ENCODE peak calls at places on chromosomes 4 and X, in six cellular contexts. N is A549, L is HepG2, H is K562, S is GM12878, F is upper lobe of left lung. D is an unnamed sample.

GRCh38 chrX:42087960-42088359 is 164.6 kb upstream of the CASK start:
- ATAC-seq in L (no peak), H (no peak), S (no peak), F (no peak), N (no peak), D (no peak)

GRCh38 chrX:38811515-38812239 is 10.4 kb downstream of the MID1IP1 start:
- ATAC-seq in H (no peak), N (no peak), F (no peak), S (peak), L (no peak), D (no peak)

GRCh38 chrX:135112096-135112729 is 8.1 kb downstream of the ETDB start:
- ATAC-seq in H (peak), F (peak), S (peak), L (peak), N (peak), D (no peak)

GRCh38 chrX:10176121-10177003 is 19.6 kb downstream of the CLCN4 start:
- ATAC-seq in L (no peak), H (no peak), N (no peak), S (peak), F (no peak), D (no peak)

GRCh38 chrX:68288127-68288526 is 145.2 kb downstream of the OPHN1 start:
- ATAC-seq in H (no peak), S (no peak), N (no peak), F (no peak), L (no peak), D (no peak)

GRCh38 chrX:47579537-47579936 is 2.7 kb upstream of the TIMP1 start:
- ATAC-seq in H (no peak), F (peak), L (no peak), S (peak), N (no peak), D (no peak)

GRCh38 chr4:180465364-180465763 is 1777.8 kb upstream of the TENM3 start:
- ATAC-seq in H (no peak), S (no peak), F (no peak), N (no peak), L (no peak), D (no peak)

GRCh38 chrX:66142351-66142750 is 21.7 kb upstream of the HEPH start:
- ATAC-seq in N (no peak), H (no peak), S (no peak), L (no peak), F (no peak), D (no peak)

GRCh38 chrX:21885568-21885967 is 29.8 kb downstream of the YY2 start:
- ATAC-seq in F (no peak), N (no peak), H (no peak), S (no peak), L (no peak), D (no peak)

GRCh38 chr4:1983846-1984405 is 24.8 kb downstream of the NELFA start:
- ATAC-seq in F (no peak), N (no peak), S (no peak), L (no peak), H (no peak), D (no peak)

GRCh38 chr4:112942077-112942476 is 107.4 kb upstream of the ANK2 start:
- ATAC-seq in S (no peak), H (no peak), F (no peak), L (no peak), N (no peak), D (no peak)

GRCh38 chr4:2449511-2450392 is 19.2 kb upstream of the RNF4 start:
- ATAC-seq in H (no peak), L (no peak), S (peak), N (no peak), F (no peak), D (no peak)

GRCh38 chr4:165198329-165198728 is 9.0 kb upstream of the KLHL2 start:
- ATAC-seq in F (no peak), S (no peak), L (no peak), N (no peak), H (no peak), D (no peak)

GRCh38 chr4:86108152-86108551 is 251.7 kb downstream of the MAPK10 start:
- ATAC-seq in N (no peak), F (no peak), H (no peak), S (no peak), L (no peak), D (no peak)

GRCh38 chrX:71174795-71175194 is 30.2 kb downstream of the NLGN3 start:
- ATAC-seq in H (no peak), N (no peak), S (no peak), F (no peak), L (no peak), D (no peak)

GRCh38 chrX:146481735-146482134 is 327.8 kb upstream of the CXorf51B start:
- ATAC-seq in S (no peak), N (no peak), F (no peak), H (no peak), L (no peak), D (no peak)

GRCh38 chr4:61590881-61591280 is 390.8 kb downstream of the ADGRL3 start:
- ATAC-seq in S (no peak), F (no peak), L (no peak), N (no peak), H (no peak), D (no peak)

GRCh38 chr4:46505131-46505530 is 115.2 kb upstream of the GABRA2 start:
- ATAC-seq in N (no peak), H (no peak), S (no peak), L (no peak), F (no peak), D (no peak)

GRCh38 chr4:101419324-101420135 is 72.2 kb upstream of the PPP3CA start:
- ATAC-seq in H (no peak), S (peak), N (no peak), F (no peak), L (no peak), D (no peak)

GRCh38 chr4:124684301-124684700 is 28.2 kb downstream of the ANKRD50 start:
- ATAC-seq in L (no peak), F (no peak), N (no peak), H (peak), S (no peak), D (no peak)

GRCh38 chrX:125203737-125204578 is 115.7 kb upstream of the TEX13C start:
- ATAC-seq in F (peak), S (no peak), N (peak), H (peak), L (no peak), D (peak)

GRCh38 chr4:169861592-169861991 is 103.8 kb upstream of the HPF1 start:
- ATAC-seq in L (no peak), H (no peak), S (no peak), N (no peak), F (no peak), D (no peak)

GRCh38 chrX:727738-728621 is 97.4 kb downstream of the SHOX start:
- ATAC-seq in N (peak), H (peak), S (no peak), F (no peak), L (peak), D (no peak)

GRCh38 chr4:133270021-133270570 is 121.0 kb downstream of the PCDH10 start:
- ATAC-seq in H (no peak), S (peak), L (no peak), N (no peak), F (no peak), D (no peak)

GRCh38 chr4:46946914-46947313 is 37.9 kb upstream of the COX7B2 start:
- ATAC-seq in S (no peak), L (no peak), H (no peak), N (no peak), F (no peak), D (no peak)

GRCh38 chr4:98673282-98673644 is 14.9 kb upstream of the TSPAN5 start:
- ATAC-seq in S (no peak), F (no peak), N (no peak), H (no peak), L (no peak), D (no peak)

GRCh38 chrX:121013897-121014455 is 28.4 kb upstream of the CT47A1 start:
- ATAC-seq in N (no peak), H (no peak), L (peak), F (peak), S (no peak), D (no peak)

GRCh38 chrX:55201930-55202579 is 18.1 kb upstream of the PAGE5 start:
- ATAC-seq in F (no peak), H (no peak), S (no peak), N (no peak), L (no peak), D (peak)

GRCh38 chr4:141102367-141102766 is 30.9 kb downstream of the RNF150 start:
- ATAC-seq in F (no peak), N (no peak), L (no peak), S (no peak), H (no peak), D (peak)

GRCh38 chr4:138911903-138912713 is 103.5 kb upstream of the NOCT start:
- ATAC-seq in F (peak), S (no peak), H (peak), L (no peak), N (peak), D (no peak)

GRCh38 chr4:138912714-138913340 is 102.8 kb upstream of the NOCT start:
- ATAC-seq in H (no peak), N (no peak), F (no peak), L (no peak), S (no peak), D (no peak)

GRCh38 chr4:138916763-138917162 is 98.8 kb upstream of the NOCT start:
- ATAC-seq in N (no peak), L (no peak), F (no peak), S (no peak), H (no peak), D (no peak)

GRCh38 chr4:138919094-138919936 is 96.3 kb upstream of the NOCT start:
- ATAC-seq in F (peak), H (peak), N (peak), S (peak), L (peak), D (peak)

GRCh38 chr4:138915725-138916124 is 99.9 kb upstream of the NOCT start:
- ATAC-seq in L (no peak), F (no peak), S (no peak), H (no peak), N (no peak), D (no peak)
- TF ChIP-seq EP300 in L (no peak), F (peak), S (no peak), H (no peak), N (no peak), D (no peak)

GRCh38 chr4:108622022-108622421 is 1.6 kb downstream of the RPL34 start:
- ATAC-seq in H (no peak), F (no peak), L (no peak), N (no peak), S (peak), D (no peak)

GRCh38 chr4:108622828-108623227 is 2.5 kb downstream of the RPL34 start:
- ATAC-seq in L (no peak), N (no peak), S (no peak), H (no peak), F (no peak), D (no peak)

GRCh38 chr4:108619372-108620100 is 840 bp upstream of the RPL34 start:
- ATAC-seq in L (peak), S (no peak), F (no peak), N (no peak), H (peak), D (no peak)

GRCh38 chr4:108620933-108621905 is 843 bp downstream of the RPL34 start:
- ATAC-seq in H (no peak), F (no peak), N (no peak), L (no peak), S (peak), D (no peak)

DNA sequence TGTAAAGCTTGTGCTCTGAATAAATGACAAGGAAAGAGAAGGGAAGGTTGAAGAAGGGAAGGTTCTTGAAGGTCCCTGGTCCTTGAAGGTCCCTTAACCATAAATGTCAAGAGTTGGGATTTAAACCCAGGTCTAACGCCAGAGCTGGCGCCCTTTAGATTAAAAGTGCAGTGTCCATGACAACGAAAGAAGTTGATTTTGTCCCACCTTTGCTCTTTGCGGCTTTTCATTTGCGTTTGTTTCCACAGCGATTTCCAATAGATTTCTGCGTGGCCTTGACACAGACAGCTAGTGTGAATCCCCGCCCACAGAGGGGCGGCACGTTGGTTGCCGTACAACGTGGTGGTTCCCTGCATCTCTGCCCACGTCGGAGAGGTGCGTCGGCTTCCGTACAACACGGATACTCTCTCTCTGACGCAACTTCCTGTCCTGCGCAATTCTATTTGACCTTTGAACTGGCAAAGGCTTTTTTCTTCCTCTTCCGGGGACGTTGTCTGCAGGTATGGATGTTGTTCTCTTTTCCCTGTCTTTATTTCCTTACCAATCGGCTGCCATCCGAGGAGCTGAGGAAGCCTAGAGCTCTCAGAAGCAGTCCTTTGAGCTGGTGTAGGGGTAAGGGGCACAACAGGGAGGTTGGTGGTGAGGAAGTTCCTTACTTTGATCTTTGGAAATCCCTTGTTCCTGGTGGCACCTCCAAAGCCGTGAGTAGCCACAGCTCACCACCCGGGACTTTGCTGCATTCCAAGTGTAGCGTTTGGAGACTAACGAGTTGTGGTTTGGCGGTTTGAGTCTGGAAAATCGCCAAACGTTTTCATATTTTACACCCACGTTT is at the start of gene RPL34:
- ATAC-seq in H (peak), F (peak), N (peak), L (peak), S (peak), D (peak)
- TF ChIP-seq EP300 in H (no peak), F (peak), N (no peak), L (peak), S (no peak), D (no peak)

DNA sequence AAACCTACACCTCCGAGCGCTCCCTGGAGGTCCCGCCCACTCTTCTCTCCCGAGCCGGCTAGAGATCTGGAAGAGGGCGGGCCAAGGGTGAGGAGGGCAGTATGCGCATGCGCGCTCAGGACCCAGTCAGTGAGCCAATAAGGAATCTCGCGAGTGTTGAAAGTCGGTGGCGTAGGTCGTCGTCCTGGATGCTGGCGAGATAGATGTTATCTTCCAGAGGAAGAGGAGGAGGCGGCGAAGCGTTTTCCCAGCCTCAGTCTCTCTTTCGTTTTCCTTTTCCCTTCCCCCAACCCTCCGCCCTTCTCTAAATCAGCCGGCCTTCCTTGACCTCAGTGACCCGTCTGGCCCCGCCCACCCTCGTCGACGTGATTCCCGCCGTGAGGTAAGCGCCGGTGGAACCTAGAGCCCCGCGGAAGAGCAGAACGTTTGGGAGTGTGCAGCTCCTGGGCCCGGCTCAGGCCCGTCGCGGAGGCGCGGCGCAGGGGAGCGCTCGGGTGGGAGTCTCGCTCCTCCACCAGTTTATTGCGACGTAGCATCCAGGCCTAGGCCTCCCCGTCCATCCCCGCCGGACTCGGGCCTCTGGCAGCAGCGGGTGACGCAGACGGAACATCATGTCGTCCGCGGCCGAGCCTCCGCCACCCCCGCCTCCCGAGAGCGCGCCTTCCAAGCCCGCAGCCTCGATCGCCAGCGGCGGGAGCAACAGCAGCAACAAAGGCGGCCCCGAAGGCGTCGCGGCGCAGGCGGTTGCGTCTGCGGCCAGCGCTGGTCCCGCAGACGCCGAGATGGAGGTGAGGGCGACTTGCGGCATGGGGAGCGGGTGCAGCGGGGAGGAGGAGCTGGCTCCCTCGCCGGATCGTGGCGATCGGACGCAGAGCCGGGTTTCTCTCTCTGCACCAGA is at the start of gene SMARCA5:
- ATAC-seq in L (peak), F (peak), S (peak), N (peak), H (peak), D (peak)
- TF ChIP-seq EP300 in L (no peak), F (no peak), S (no peak), N (no peak), H (no peak), D (no peak)

GRCh38 chr4:138671606-138672084 is 343.9 kb upstream of the NOCT start:
- ATAC-seq in N (no peak), S (no peak), F (no peak), L (no peak), H (peak), D (no peak)

GRCh38 chr4:138670681-138671080 is 344.9 kb upstream of the NOCT start:
- ATAC-seq in N (no peak), S (no peak), F (no peak), L (no peak), H (peak), D (no peak)

GRCh38 chr4:138672393-138672976 is 343.1 kb upstream of the NOCT start:
- ATAC-seq in N (no peak), S (peak), H (no peak), F (no peak), L (peak), D (no peak)

GRCh38 chr4:138669479-138670165 is 346.0 kb upstream of the NOCT start:
- ATAC-seq in N (no peak), F (no peak), S (peak), L (no peak), H (no peak), D (no peak)

GRCh38 chr4:138671106-138671505 is 344.5 kb upstream of the NOCT start:
- ATAC-seq in F (no peak), H (peak), N (no peak), S (no peak), L (no peak), D (no peak)
- TF ChIP-seq EP300 in F (no peak), H (no peak), N (no peak), S (no peak), L (no peak), D (no peak)

DNA sequence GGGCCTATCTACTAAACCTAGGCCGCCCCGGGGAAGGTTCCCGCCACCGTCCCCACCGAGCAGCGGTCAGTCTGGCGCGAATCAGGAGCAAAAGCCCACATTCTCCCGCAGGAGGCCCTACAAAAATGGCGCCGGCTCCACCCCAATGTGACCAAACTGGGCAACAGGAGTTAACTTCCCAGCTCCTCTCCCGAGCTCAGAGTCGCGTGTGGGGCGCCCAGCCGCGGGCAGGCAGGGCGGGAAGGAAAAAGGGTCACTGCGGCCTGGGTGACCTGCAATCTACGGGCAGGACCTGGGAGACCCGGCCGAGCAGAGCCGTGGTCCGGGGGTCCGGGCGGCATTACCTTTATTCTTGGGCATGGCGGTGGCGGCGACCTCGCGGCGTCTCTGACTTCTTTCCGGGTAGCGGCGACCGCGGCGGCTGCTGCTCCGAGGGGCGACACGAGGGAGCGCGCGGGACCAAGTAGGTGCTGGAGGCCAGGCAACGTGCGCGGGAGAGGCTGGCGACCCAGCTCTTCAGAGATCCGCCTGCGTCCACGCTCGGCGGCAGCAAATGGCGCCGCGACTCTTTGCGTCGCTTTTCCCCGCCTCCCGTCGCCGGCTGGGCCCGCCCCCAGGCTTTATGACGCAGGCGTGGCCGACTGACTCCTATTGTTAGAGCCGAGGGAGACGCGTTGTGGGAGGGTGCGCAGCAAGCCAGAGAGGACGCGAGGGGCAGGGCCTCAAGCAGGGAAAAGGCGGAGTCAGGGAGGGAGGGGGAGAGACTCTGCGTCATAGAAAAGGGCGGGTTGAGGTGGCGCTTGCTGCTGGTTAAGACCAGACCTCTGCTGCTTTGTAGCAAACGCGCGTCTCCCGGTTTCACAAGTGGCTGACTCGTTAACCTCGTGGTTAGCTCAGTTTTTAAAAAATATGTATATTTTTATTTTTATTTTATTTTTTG is at the start of gene EIF1AX:
- ATAC-seq in S (peak), L (peak), N (peak), H (peak), F (peak), D (peak)
- TF ChIP-seq EP300 in S (no peak), L (no peak), N (no peak), H (no peak), F (no peak), D (no peak)

GRCh38 chr4:140044314-140044991 is 109.5 kb downstream of the MAML3 start:
- ATAC-seq in F (peak), S (no peak), H (no peak), N (no peak), L (no peak), D (no peak)
- TF ChIP-seq EP300 in F (no peak), S (no peak), H (no peak), N (no peak), L (no peak), D (no peak)

GRCh38 chrX:48918644-48919340 is at the start of gene PIM2:
- ATAC-seq in S (peak), F (peak), N (peak), H (peak), L (peak), D (peak)
- TF ChIP-seq EP300 in S (no peak), F (no peak), N (no peak), H (no peak), L (no peak), D (no peak)

GRCh38 chr4:82284858-82285805 is 88.7 kb downstream of the HNRNPD start:
- ATAC-seq in H (peak), S (peak), F (peak), L (peak), N (peak), D (peak)
- TF ChIP-seq EP300 in H (no peak), S (no peak), F (no peak), L (no peak), N (no peak), D (no peak)

D was measured in gastroesophageal sphincter.